ENCODE peak calls at places on chromosomes 6 and 20, in seven cellular contexts. M is Kasumi-1, J is GM23338, E is cardiac muscle cell, C is RWPE1, K is neuronal stem cell, U is activated T-cell treated with anti-CD3 and anti-CD28 coated beads for 24 hours. Q is an unnamed sample.

GRCh38 chr6:157537518-157537917 is 156.5 kb downstream of the ZDHHC14 start:
- DNase-seq in K (no peak), C (no peak), M (no peak), J (no peak), E (no peak), U (no peak), Q (no peak)

GRCh38 chr20:38196592-38196991 is 31.5 kb upstream of the TGM2 start:
- DNase-seq in E (peak; percentile 97), M (peak; percentile 12), U (no peak), K (no peak), C (peak; percentile 64), J (no peak), Q (peak; percentile 91)

GRCh38 chr6:692356-692851 is 535 bp downstream of the EXOC2 start:
- DNase-seq in J (peak; percentile 76), C (peak; percentile 39), K (peak; percentile 27), U (peak; percentile 72), M (peak; percentile 55), E (peak; percentile 35), Q (peak; percentile 64)

GRCh38 chr6:139763468-139764214 is 389.2 kb upstream of the CITED2 start:
- DNase-seq in C (no peak), K (no peak), E (peak; percentile 64), M (no peak), J (no peak), U (no peak), Q (peak; percentile 54)

GRCh38 chr20:12371955-12372354 is 454.3 kb downstream of the BTBD3 start:
- DNase-seq in K (no peak), C (no peak), M (no peak), J (no peak), E (no peak), U (no peak), Q (no peak)

GRCh38 chr6:97437087-97437486 is 154.1 kb upstream of the MMS22L start:
- DNase-seq in E (peak; percentile 30), J (peak; percentile 77), C (peak; percentile 21), U (no peak), K (no peak), M (peak; percentile 41), Q (peak; percentile 54)

GRCh38 chr6:35487653-35488516 is 9.0 kb downstream of the TEAD3 start:
- DNase-seq in C (peak; percentile 45), M (peak; percentile 71), K (no peak), E (peak; percentile 72), J (peak; percentile 60), U (no peak), Q (peak; percentile 33)

GRCh38 chr20:52083627-52084232 is 107.8 kb downstream of the ZFP64 start:
- DNase-seq in J (peak; percentile 91), C (peak; percentile 82), E (peak; percentile 81), K (peak; percentile 59), U (peak; percentile 32), M (peak; percentile 36), Q (peak; percentile 93)

GRCh38 chr6:56849876-56850275 is 105.0 kb upstream of the BEND6 start:
- DNase-seq in C (no peak), U (no peak), M (no peak), J (peak; percentile 65), K (no peak), E (peak; percentile 17), Q (peak; percentile 62)

GRCh38 chr6:135209803-135210202 is 28.7 kb downstream of the MYB start:
- DNase-seq in K (no peak), U (no peak), M (peak; percentile 91), E (no peak), C (no peak), J (peak; percentile 10), Q (peak; percentile 31)

GRCh38 chr6:34393191-34393967 is 910 bp upstream of the NUDT3 start:
- DNase-seq in C (no peak), E (no peak), U (no peak), J (no peak), M (peak; percentile 71), K (no peak), Q (no peak)

GRCh38 chr6:2378891-2379652 is 133.7 kb upstream of the GMDS start:
- DNase-seq in E (peak; percentile 31), J (no peak), U (no peak), K (no peak), M (no peak), C (peak; percentile 28), Q (peak; percentile 56)

GRCh38 chr6:136737343-136738177 is 54.7 kb downstream of the MAP3K5 start:
- DNase-seq in M (no peak), J (no peak), C (no peak), E (peak; percentile 93), U (no peak), K (no peak), Q (peak; percentile 70)

GRCh38 chr6:169108753-169109152 is 144.9 kb downstream of the THBS2 start:
- DNase-seq in K (no peak), E (no peak), C (no peak), U (no peak), M (no peak), J (no peak), Q (no peak)

GRCh38 chr20:3744806-3745685 is 12.6 kb downstream of the HSPA12B start:
- DNase-seq in U (peak; percentile 71), J (peak; percentile 99), E (peak; percentile 27), C (peak; percentile 95), M (peak; percentile 90), K (peak; percentile 68), Q (no peak)

GRCh38 chr6:45420083-45420908 is 42.6 kb upstream of the SUPT3H start:
- DNase-seq in E (peak; percentile 79), C (no peak), J (peak; percentile 58), M (peak; percentile 44), K (peak; percentile 33), U (peak; percentile 59), Q (no peak)

GRCh38 chr6:140579918-140580317 is 1205.5 kb upstream of the CITED2 start:
- DNase-seq in K (peak; percentile 9), J (no peak), M (no peak), E (no peak), U (no peak), C (no peak), Q (no peak)

GRCh38 chr20:41798926-41799502 is 180.8 kb upstream of the CHD6 start:
- DNase-seq in K (no peak), J (peak; percentile 42), M (no peak), C (no peak), U (no peak), E (no peak), Q (no peak)

GRCh38 chr6:37123957-37124729 is 45.8 kb upstream of the PIM1 start:
- DNase-seq in M (no peak), K (no peak), J (peak; percentile 75), C (no peak), U (no peak), E (no peak), Q (no peak)